ENCODE peak calls at places on chromosomes 6 and 20, in nine cellular contexts. A is vagina; V is HCEC 1CT; Y is T-helper 17 cell; L is activated naive CD8-positive, alpha-beta T cell treated with anti-CD3 and anti-CD28 coated beads for 36 hours; E is progenitor cell of endocrine pancreas; F is prostate gland; I is glutamatergic neuron; Q is ELF-1. X is an unnamed sample.

GRCh38 chr20:2084703-2085102 is 16.9 kb upstream of the STK35 start:
- DNase-seq in A (no peak), V (no peak), Y (no peak), L (no peak), E (no peak), F (no peak), I (no peak), Q (no peak), X (no peak)

GRCh38 chr20:63417213-63418120 is 55.0 kb downstream of the KCNQ2 start:
- DNase-seq in A (no peak), V (no peak), Y (no peak), L (no peak), E (no peak), F (no peak), I (no peak), Q (peak), X (no peak)

GRCh38 chr20:58717278-58718091 is 24.9 kb downstream of the NPEPL1 start:
- DNase-seq in A (no peak), V (no peak), Y (no peak), L (no peak), E (no peak), F (peak), I (no peak), Q (no peak), X (no peak)

GRCh38 chr20:36493801-36494114 is 47.6 kb upstream of the MYL9 start:
- DNase-seq in A (no peak), V (peak), Y (no peak), L (no peak), E (no peak), F (peak), I (no peak), Q (no peak), X (no peak)

GRCh38 chr20:22333885-22334545 is 250.4 kb downstream of the FOXA2 start:
- DNase-seq in A (no peak), V (peak), Y (no peak), L (peak), E (peak), F (peak), I (peak), Q (peak), X (peak)

GRCh38 chr6:45684476-45684875 is 306.7 kb upstream of the SUPT3H start:
- DNase-seq in A (no peak), V (no peak), Y (no peak), L (no peak), E (no peak), F (no peak), I (no peak), Q (no peak), X (no peak)

GRCh38 chr6:33742837-33743236 is 3.9 kb downstream of the IP6K3 start:
- DNase-seq in A (no peak), V (no peak), Y (no peak), L (no peak), E (no peak), F (no peak), I (peak), Q (no peak), X (no peak)

GRCh38 chr20:41609476-41609875 is 8.7 kb downstream of the CHD6 start:
- DNase-seq in A (no peak), V (no peak), Y (no peak), L (no peak), E (no peak), F (no peak), I (no peak), Q (no peak), X (no peak)

GRCh38 chr6:11251553-11252358 is 19.3 kb upstream of the NEDD9 start:
- DNase-seq in A (no peak), V (peak), Y (no peak), L (no peak), E (no peak), F (no peak), I (no peak), Q (no peak), X (no peak)

GRCh38 chr20:63574156-63574828 is at the start of gene HELZ2:
- DNase-seq in A (no peak), V (peak), Y (peak), L (peak), E (peak), F (peak), I (peak), Q (no peak), X (peak)

GRCh38 chr6:36815962-36816735 is 23.1 kb downstream of the CPNE5 start:
- DNase-seq in A (no peak), V (no peak), Y (no peak), L (no peak), E (no peak), F (no peak), I (no peak), Q (no peak), X (no peak)

GRCh38 chr6:6546318-6547110 is 42.0 kb upstream of the LY86 start:
- DNase-seq in A (no peak), V (no peak), Y (peak), L (peak), E (peak), F (no peak), I (peak), Q (peak), X (peak)

GRCh38 chr6:34324738-34325444 is 67.6 kb downstream of the NUDT3 start:
- DNase-seq in A (no peak), V (no peak), Y (no peak), L (no peak), E (no peak), F (peak), I (no peak), Q (peak), X (no peak)

GRCh38 chr6:21508753-21509152 is 84.8 kb upstream of the SOX4 start:
- DNase-seq in A (no peak), V (no peak), Y (no peak), L (no peak), E (no peak), F (no peak), I (no peak), Q (peak), X (no peak)

GRCh38 chr20:37501940-37502339 is 19.1 kb upstream of the NNAT start:
- DNase-seq in A (no peak), V (no peak), Y (no peak), L (no peak), E (no peak), F (no peak), I (no peak), Q (peak), X (no peak)

X was measured in activated naive CD4-positive, alpha-beta T cell treated with anti-CD3 and anti-CD28 coated beads, Interleukin-2, amount 10 ng/mL, durations not matched to agents 7 days and 5 days.